ENCODE peak calls at places on chromosome 2, in ten cellular contexts. I is stimulated activated CD8-positive, alpha-beta memory T cell treated with anti-CD3 and anti-CD28 coated beads, Interleukin-15, amount 100 ng/mL, for 1 hour; C is KBM-7; A is stimulated activated CD4-positive, alpha-beta T cell treated with anti-CD3 and anti-CD28 coated beads, TNF-alpha, amount 100 ng/mL, for 4 hours; T is hepatocyte; Y is heart right ventricle; L is activated T-helper 1 cell treated with anti-CD3 and anti-CD28 coated beads, Interleukin-12 subunit alpha, Interleukin-12 subunit beta, Interleukin-2, Interleukin-4 antibody, amounts not matched to agents 30 ng/mL and 10 ng/mL and 1 ng/mL, durations not matched to agents 14 hours and 24 hours and 36 hours; J is HT1080; K is NCI-H1694; D is AG08396. N is an unnamed sample.

GRCh38 chr2:73841912-73842738 is 13.4 kb downstream of the STAMBP start:
- DNase-seq in K (no peak), T (peak), J (no peak), Y (no peak), C (no peak), I (no peak), L (no peak), A (no peak), D (no peak), N (no peak)

GRCh38 chr2:69139778-69140177 is 126.8 kb downstream of the ANTXR1 start:
- DNase-seq in Y (no peak), K (no peak), I (no peak), D (no peak), L (no peak), A (no peak), C (no peak), T (no peak), J (no peak), N (no peak)

GRCh38 chr2:222782201-222782600 is 78.6 kb upstream of the ACSL3 start:
- DNase-seq in D (no peak), C (no peak), T (no peak), I (no peak), Y (no peak), J (no peak), K (no peak), A (no peak), L (no peak), N (no peak)

GRCh38 chr2:133657591-133657990 is 89.3 kb upstream of the NCKAP5 start:
- DNase-seq in L (no peak), T (no peak), D (no peak), I (no peak), K (no peak), C (no peak), J (peak), A (no peak), Y (no peak), N (no peak)

GRCh38 chr2:199771948-199772692 is 78.9 kb downstream of the FTCDNL1 start:
- DNase-seq in A (no peak), I (no peak), Y (no peak), T (no peak), K (no peak), D (no peak), C (peak), J (peak), L (no peak), N (no peak)

GRCh38 chr2:61266653-61267505 is 104.9 kb downstream of the C2orf74 start:
- DNase-seq in D (no peak), K (no peak), L (no peak), Y (no peak), I (no peak), A (no peak), T (peak), C (no peak), J (no peak), N (no peak)

GRCh38 chr2:24813645-24814257 is 20.5 kb downstream of the CENPO start:
- DNase-seq in J (no peak), A (no peak), I (no peak), D (no peak), T (no peak), C (no peak), K (no peak), Y (no peak), L (no peak), N (no peak)

GRCh38 chr2:229578052-229578846 is 136.1 kb downstream of the DNER start:
- DNase-seq in C (no peak), T (no peak), D (no peak), K (no peak), L (no peak), A (no peak), Y (no peak), J (no peak), I (no peak), N (no peak)

GRCh38 chr2:177252808-177253531 is 11.6 kb downstream of the NFE2L2 start:
- DNase-seq in Y (no peak), K (no peak), A (no peak), C (peak), T (no peak), L (no peak), D (no peak), J (no peak), I (no peak), N (no peak)

GRCh38 chr2:233063269-233063975 is 3.3 kb downstream of the INPP5D start:
- DNase-seq in K (no peak), D (no peak), A (no peak), T (no peak), J (no peak), Y (no peak), I (no peak), C (no peak), L (no peak), N (no peak)

GRCh38 chr2:240645346-240646060 is 20.2 kb downstream of the GPR35 start:
- DNase-seq in C (no peak), T (no peak), J (no peak), D (peak), K (no peak), A (no peak), I (no peak), L (no peak), Y (no peak), N (no peak)